ENCODE peak calls at places on chromosomes 16 and 17, in seven cellular contexts. L is uterus; X is retina; W is neuronal stem cell; C is activated T-helper 2 cell treated with anti-CD3 and anti-CD28 coated beads, Interferon-gamma antibody, Interleukin-2, Interleukin-4, amounts not matched to agents 10 μg/mL and 5 μg/mL and 100 μg/mL, durations not matched to agents 14 hours and 24 hours and 36 hours; O is GM12865; E is stimulated activated CD8-positive, alpha-beta memory T cell treated with anti-CD3 and anti-CD28 coated beads, Interleukin-15, amount 100 ng/mL, for 4 hours. D is an unnamed sample.

GRCh38 chr16:57764341-57765159 is 29.0 kb downstream of the KATNB1 start:
- DNase-seq in L (no peak), X (no peak), W (no peak), C (peak), O (peak), E (no peak), D (peak)

GRCh38 chr17:6435968-6436367 is 1.0 kb upstream of the AIPL1 start:
- DNase-seq in L (peak), X (peak), W (peak), C (peak), O (peak), E (peak), D (peak)

GRCh38 chr17:58324409-58325288 is 3.9 kb downstream of the TSPOAP1 start:
- DNase-seq in L (peak), X (peak), W (no peak), C (no peak), O (peak), E (no peak), D (no peak)

GRCh38 chr16:85380002-85380395 is 233.1 kb upstream of the GSE1 start:
- DNase-seq in L (no peak), X (no peak), W (no peak), C (no peak), O (no peak), E (no peak), D (no peak)

GRCh38 chr17:8051831-8052230 is 13.0 kb downstream of the ALOX15B start:
- DNase-seq in L (no peak), X (no peak), W (no peak), C (no peak), O (no peak), E (no peak), D (no peak)

GRCh38 chr17:15263206-15263579 is 1.9 kb downstream of the PMP22 start:
- DNase-seq in L (peak), X (peak), W (peak), C (no peak), O (no peak), E (no peak), D (no peak)

GRCh38 chr17:75624714-75625345 is 8.4 kb upstream of the SMIM5 start:
- DNase-seq in L (no peak), X (no peak), W (no peak), C (no peak), O (no peak), E (no peak), D (no peak)

GRCh38 chr17:75723201-75723930 is 2.1 kb downstream of the ITGB4 start:
- DNase-seq in L (no peak), X (no peak), W (no peak), C (no peak), O (no peak), E (no peak), D (no peak)

GRCh38 chr16:66262253-66263167 is 104.0 kb upstream of the CDH5 start:
- DNase-seq in L (peak), X (no peak), W (no peak), C (no peak), O (no peak), E (no peak), D (no peak)

GRCh38 chr17:74145756-74146155 is 57.7 kb upstream of the RPL38 start:
- DNase-seq in L (no peak), X (no peak), W (no peak), C (no peak), O (no peak), E (no peak), D (no peak)

GRCh38 chr16:67967956-67968439 is 439 bp downstream of the SLC12A4 start:
- DNase-seq in L (peak), X (peak), W (peak), C (peak), O (peak), E (no peak), D (peak)

GRCh38 chr17:57447357-57448019 is 191.2 kb downstream of the MSI2 start:
- DNase-seq in L (no peak), X (no peak), W (no peak), C (no peak), O (no peak), E (no peak), D (no peak)

GRCh38 chr17:78019367-78019975 is 61.0 kb downstream of the TNRC6C start:
- DNase-seq in L (no peak), X (no peak), W (no peak), C (no peak), O (peak), E (no peak), D (peak)

GRCh38 chr16:23836404-23837291 is 865 bp downstream of the PRKCB start:
- DNase-seq in L (no peak), X (peak), W (no peak), C (peak), O (peak), E (no peak), D (peak)

D was measured in OCI-LY7.